ENCODE peak calls at places on chromosome 5, in five cellular contexts. T is K562, S is A549, H is GM12878, Q is H1. G is an unnamed sample.
A peak's percentile ranks its signal among the peaks of the same experiment; 100 is the strongest.

GRCh38 chr5:142248853-142249462 is 75.9 kb downstream of the SPRY4 start:
- DNase-seq in T (peak; percentile 28), S (no peak), H (no peak), Q (no peak), G (no peak)

GRCh38 chr5:148747536-148747906 is 78.9 kb upstream of the ADRB2 start:
- DNase-seq in T (peak; percentile 62), S (no peak), H (no peak), Q (no peak), G (no peak)

GRCh38 chr5:91390268-91390667 is 7.2 kb upstream of the ARRDC3 start:
- DNase-seq in T (no peak), S (no peak), H (no peak), Q (no peak), G (no peak)

GRCh38 chr5:150615141-150615699 is 25.2 kb upstream of the SYNPO start:
- DNase-seq in T (no peak), S (no peak), H (no peak), Q (no peak), G (no peak)

GRCh38 chr5:142013734-142014495 is 1.1 kb upstream of the GNPDA1 start:
- DNase-seq in T (peak; percentile 43), S (no peak), H (no peak), Q (no peak), G (peak; percentile 68)

GRCh38 chr5:144547098-144547499 is 376.4 kb downstream of the KCTD16 start:
- DNase-seq in T (no peak), S (no peak), H (no peak), Q (no peak), G (no peak)

GRCh38 chr5:31663519-31663918 is 24.6 kb downstream of the PDZD2 start:
- DNase-seq in T (no peak), S (no peak), H (no peak), Q (no peak), G (no peak)

GRCh38 chr5:73770172-73770571 is 144.2 kb downstream of the ARHGEF28 start:
- DNase-seq in T (no peak), S (no peak), H (no peak), Q (no peak), G (no peak)

GRCh38 chr5:56507348-56507930 is 274.3 kb upstream of the ANKRD55 start:
- DNase-seq in T (no peak), S (no peak), H (no peak), Q (no peak), G (peak; percentile 80)

GRCh38 chr5:28523887-28524637 is 1485.7 kb upstream of the CDH9 start:
- DNase-seq in T (no peak), S (no peak), H (no peak), Q (no peak), G (no peak)

GRCh38 chr5:141434006-141434405 is 3.7 kb downstream of the PCDHGA12 start:
- DNase-seq in T (no peak), S (no peak), H (no peak), Q (no peak), G (no peak)

GRCh38 chr5:167822241-167822640 is 469.2 kb upstream of the WWC1 start:
- DNase-seq in T (no peak), S (no peak), H (no peak), Q (no peak), G (no peak)

GRCh38 chr5:150565868-150566267 is 57.9 kb downstream of the NDST1 start:
- DNase-seq in T (no peak), S (no peak), H (no peak), Q (no peak), G (no peak)

GRCh38 chr5:149466457-149466972 is 84.7 kb downstream of the CSNK1A1 start:
- DNase-seq in T (peak; percentile 80), S (peak; percentile 58), H (no peak), Q (no peak), G (no peak)

GRCh38 chr5:5637163-5637562 is 214.7 kb downstream of the ICE1 start:
- DNase-seq in T (no peak), S (no peak), H (no peak), Q (no peak), G (no peak)

GRCh38 chr5:143372187-143372829 is 31.2 kb downstream of the NR3C1 start:
- DNase-seq in T (no peak), S (no peak), H (no peak), Q (no peak), G (no peak)

GRCh38 chr5:135551593-135552447 is 16.1 kb upstream of the NEUROG1 start:
- DNase-seq in T (peak; percentile 77), S (peak; percentile 72), H (peak; percentile 12), Q (no peak), G (peak; percentile 64)

GRCh38 chr5:176743828-176744583 is 66.4 kb upstream of the UNC5A start:
- DNase-seq in T (no peak), S (no peak), H (no peak), Q (no peak), G (no peak)

GRCh38 chr5:170273968-170274710 is 23.4 kb downstream of the LCP2 start:
- DNase-seq in T (peak; percentile 39), S (peak; percentile 27), H (no peak), Q (peak; percentile 38), G (no peak)

GRCh38 chr5:8386889-8387288 is 517.9 kb downstream of the MTRR start:
- DNase-seq in T (no peak), S (no peak), H (no peak), Q (no peak), G (no peak)

GRCh38 chr5:138011991-138012390 is 20.9 kb downstream of the FAM13B start:
- DNase-seq in T (no peak), S (no peak), H (no peak), Q (no peak), G (no peak)

GRCh38 chr5:143913008-143913752 is 101.2 kb downstream of the HMHB1 start:
- DNase-seq in T (no peak), S (peak; percentile 74), H (no peak), Q (no peak), G (peak; percentile 4)

GRCh38 chr5:14143843-14144585 is 872 bp downstream of the TRIO start:
- DNase-seq in T (peak; percentile 16), S (no peak), H (no peak), Q (no peak), G (no peak)

GRCh38 chr5:72608297-72608696 is 101.1 kb upstream of the ZNF366 start:
- DNase-seq in T (no peak), S (no peak), H (no peak), Q (no peak), G (no peak)

GRCh38 chr5:115423541-115423940 is 121.0 kb downstream of the FEM1C start:
- DNase-seq in T (no peak), S (no peak), H (no peak), Q (no peak), G (no peak)
- TF ChIP-seq HDAC2 in T (no peak), S (no peak), H (no peak), Q (no peak), G (no peak)

DNA sequence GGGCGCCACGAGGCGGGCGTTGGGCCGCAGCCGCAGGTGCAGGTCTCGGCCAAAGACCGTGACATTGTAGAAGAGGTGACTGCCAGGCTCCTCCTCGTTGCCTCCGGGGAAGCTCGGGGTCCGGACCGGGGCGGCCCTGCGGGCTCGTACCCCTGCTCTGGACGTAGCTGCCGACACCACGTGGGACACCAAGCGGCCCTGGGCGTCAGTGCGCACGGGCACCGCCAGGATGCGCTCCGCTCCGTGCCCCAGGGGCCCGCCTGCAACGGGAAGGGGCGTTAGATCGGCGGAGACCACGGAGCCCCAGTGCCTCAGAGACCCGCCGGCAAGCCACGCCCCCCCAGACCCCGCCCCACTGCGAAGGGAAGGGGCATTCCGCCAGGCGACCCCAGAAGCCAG is 1.4 kb downstream of the ADAMTS2 start:
- DNase-seq in T (no peak), S (peak; percentile 21), H (no peak), Q (peak; percentile 61), G (no peak)
- TF ChIP-seq HDAC2 in T (no peak), S (no peak), H (no peak), Q (no peak), G (no peak)

DNA sequence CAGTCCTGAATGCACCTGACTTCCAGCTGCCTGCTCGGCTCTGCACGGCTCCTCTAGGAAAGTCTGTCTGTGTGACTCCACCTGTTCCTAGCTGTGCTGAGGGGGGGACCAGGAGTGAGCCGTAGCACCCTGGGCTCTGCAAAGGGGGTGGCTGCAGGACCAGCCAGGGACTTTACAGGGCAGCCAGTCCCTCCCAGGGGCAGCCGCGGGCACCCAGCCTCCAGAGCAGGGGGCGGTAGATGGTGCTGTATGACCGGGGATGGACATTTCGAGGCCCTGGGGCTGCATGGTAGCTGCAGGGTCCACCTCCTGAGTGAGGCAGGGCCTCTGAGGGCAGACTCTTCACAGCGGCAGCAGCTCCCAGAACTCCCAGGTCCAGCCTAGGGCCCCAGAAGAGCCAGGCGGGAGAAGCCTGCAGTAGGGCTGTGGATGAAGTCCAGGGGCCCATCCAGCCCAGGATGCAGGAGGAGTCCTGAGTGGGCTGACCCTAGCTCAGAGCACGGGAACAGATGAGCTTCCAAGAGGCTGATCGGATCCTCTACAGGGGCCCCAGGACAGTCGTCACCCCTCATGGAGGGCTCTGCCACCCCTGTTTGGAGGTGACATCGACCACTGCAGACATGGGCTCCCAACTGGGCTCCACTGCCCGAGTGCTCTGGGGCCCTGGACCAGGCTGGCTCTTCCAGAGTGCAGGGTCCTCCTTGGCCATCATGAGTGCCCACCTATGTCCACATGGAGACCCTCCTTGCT is 105.4 kb downstream of the ZNF354C start:
- DNase-seq in T (no peak), S (no peak), H (no peak), Q (no peak), G (no peak)
- TF ChIP-seq HDAC2 in T (no peak), S (no peak), H (no peak), Q (no peak), G (no peak)

GRCh38 chr5:128341056-128341455 is 197.0 kb downstream of the FBN2 start:
- DNase-seq in T (no peak), S (no peak), H (no peak), Q (no peak), G (no peak)
- TF ChIP-seq HDAC2 in T (no peak), S (no peak), H (no peak), Q (no peak), G (no peak)

DNA sequence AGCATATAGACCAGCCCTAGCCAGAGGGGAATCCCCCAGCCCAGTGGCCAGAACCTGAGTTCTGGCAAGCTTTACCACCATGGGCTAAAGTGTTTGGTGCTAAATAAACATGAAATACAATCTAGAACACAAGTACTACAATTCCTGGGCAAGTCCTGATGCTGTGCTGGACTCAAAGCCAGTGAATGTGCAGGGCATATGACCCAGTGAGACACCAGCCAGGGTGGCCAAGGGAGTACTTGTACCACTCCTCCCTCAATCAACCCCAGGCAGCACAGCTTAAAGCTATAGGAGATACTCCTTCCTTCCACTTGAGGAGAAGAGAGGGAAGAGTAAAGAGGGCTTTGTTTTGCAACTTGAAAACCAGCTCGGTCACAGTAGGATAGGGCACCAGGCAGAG is 63.6 kb downstream of the SSBP2 start:
- DNase-seq in T (no peak), S (no peak), H (no peak), Q (no peak), G (no peak)
- TF ChIP-seq HDAC2 in T (no peak), S (no peak), H (no peak), Q (no peak), G (no peak)

DNA sequence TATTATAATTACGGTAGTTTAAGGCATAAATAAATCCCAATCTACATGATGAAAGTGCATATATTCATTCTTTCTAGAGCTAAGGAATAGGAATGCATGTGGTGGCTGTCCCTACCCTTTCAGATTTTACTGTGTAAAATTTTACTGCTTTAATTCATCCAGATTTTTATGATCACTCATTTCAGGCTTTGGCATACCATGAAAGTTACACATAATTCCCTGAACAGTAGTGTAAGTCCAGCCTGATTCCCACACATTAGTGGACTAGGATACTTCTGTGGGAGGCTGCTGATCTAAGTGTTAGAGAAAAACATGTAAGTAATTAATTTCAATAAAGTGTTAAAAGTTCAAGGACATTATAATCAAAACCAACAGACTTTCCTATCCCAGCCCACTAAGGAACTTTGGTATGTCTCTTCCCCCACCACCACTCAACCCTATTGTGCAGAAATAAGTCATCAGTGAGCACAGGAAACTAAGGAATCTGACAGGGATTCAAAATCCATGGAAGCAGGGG is 83.0 kb downstream of the HINT1 start:
- DNase-seq in T (no peak), S (no peak), H (no peak), Q (no peak), G (no peak)
- TF ChIP-seq HDAC2 in T (no peak), S (no peak), H (no peak), Q (no peak), G (no peak)

GRCh38 chr5:89967806-89968444 is 441.6 kb downstream of the CETN3 start:
- DNase-seq in T (no peak), S (no peak), H (no peak), Q (no peak), G (no peak)
- TF ChIP-seq HDAC2 in T (no peak), S (no peak), H (no peak), Q (no peak), G (no peak)

G was measured in HepG2.